ENCODE peak calls at places on chromosomes 11 and 22, in nine cellular contexts. J is heart left ventricle; D is CD4-positive, CD25-positive, alpha-beta regulatory T cell; K is endothelial cell of umbilical vein; G is endodermal cell; Y is cardiac muscle cell; X is iPS DF 6.9; S is kidney; M is mesenchymal stem cell. Z is an unnamed sample.

GRCh38 chr11:111654611-111655010 is 52.4 kb downstream of the SIK2 start:
- DNase-seq in J (no peak), D (no peak), K (no peak), G (no peak), Y (no peak), X (no peak), S (no peak), M (no peak), Z (no peak)

GRCh38 chr11:58058276-58059010 is 27.7 kb downstream of the OR6Q1 start:
- DNase-seq in J (peak; percentile 27), D (no peak), K (peak; percentile 34), G (peak; percentile 89), Y (no peak), X (no peak), S (peak; percentile 77), M (no peak), Z (peak; percentile 65)

GRCh38 chr11:10856689-10857603 is 907 bp downstream of the ZBED5 start:
- DNase-seq in J (no peak), D (no peak), K (peak; percentile 52), G (peak; percentile 76), Y (peak; percentile 43), X (no peak), S (no peak), M (peak; percentile 53), Z (no peak)

GRCh38 chr22:34951212-34951611 is 114.7 kb upstream of the ISX start:
- DNase-seq in J (no peak), D (no peak), K (no peak), G (peak; percentile 56), Y (no peak), X (no peak), S (no peak), M (no peak), Z (no peak)

GRCh38 chr22:23849009-23850006 is 8.4 kb upstream of the SLC2A11 start:
- DNase-seq in J (peak; percentile 86), D (peak; percentile 78), K (peak; percentile 74), G (peak; percentile 99), Y (peak; percentile 78), X (no peak), S (peak; percentile 93), M (peak; percentile 83), Z (peak; percentile 94)

GRCh38 chr11:92687724-92688123 is 281.7 kb upstream of the MTNR1B start:
- DNase-seq in J (no peak), D (no peak), K (no peak), G (no peak), Y (no peak), X (no peak), S (no peak), M (no peak), Z (no peak)

GRCh38 chr11:134412508-134413333 is 679 bp upstream of the B3GAT1 start:
- DNase-seq in J (no peak), D (no peak), K (no peak), G (peak; percentile 83), Y (peak; percentile 20), X (no peak), S (no peak), M (no peak), Z (peak; percentile 58)

GRCh38 chr11:36041988-36042606 is 98.2 kb downstream of the LDLRAD3 start:
- DNase-seq in J (no peak), D (no peak), K (peak; percentile 29), G (no peak), Y (peak; percentile 51), X (no peak), S (no peak), M (no peak), Z (no peak)

GRCh38 chr22:39656495-39657490 is 86.2 kb downstream of the CACNA1I start:
- DNase-seq in J (no peak), D (no peak), K (no peak), G (no peak), Y (no peak), X (no peak), S (no peak), M (no peak), Z (no peak)

GRCh38 chr11:46741600-46742484 is 22.8 kb downstream of the F2 start:
- DNase-seq in J (no peak), D (no peak), K (no peak), G (no peak), Y (no peak), X (no peak), S (peak; percentile 2), M (no peak), Z (no peak)

GRCh38 chr22:49915610-49916009 is 2.6 kb downstream of the ALG12 start:
- DNase-seq in J (no peak), D (no peak), K (no peak), G (peak; percentile 76), Y (no peak), X (no peak), S (peak; percentile 67), M (no peak), Z (peak; percentile 36)

GRCh38 chr11:36257351-36257750 is 31.9 kb downstream of the COMMD9 start:
- DNase-seq in J (no peak), D (no peak), K (peak; percentile 29), G (no peak), Y (peak; percentile 34), X (no peak), S (no peak), M (peak; percentile 63), Z (no peak)

GRCh38 chr11:61539958-61540357 is 31.4 kb downstream of the LRRC10B start:
- DNase-seq in J (no peak), D (no peak), K (no peak), G (no peak), Y (no peak), X (no peak), S (no peak), M (no peak), Z (no peak)

GRCh38 chr11:117026593-117027330 is 71.5 kb downstream of the SIK3 start:
- DNase-seq in J (no peak), D (peak; percentile 16), K (no peak), G (no peak), Y (peak; percentile 67), X (no peak), S (no peak), M (peak; percentile 78), Z (no peak)

GRCh38 chr11:1481861-1482441 is 4.6 kb downstream of the MOB2 start:
- DNase-seq in J (peak; percentile 18), D (no peak), K (no peak), G (no peak), Y (no peak), X (no peak), S (peak; percentile 75), M (no peak), Z (peak; percentile 37)

GRCh38 chr11:64226507-64227051 is 505 bp downstream of the NUDT22 start:
- DNase-seq in J (peak; percentile 80), D (peak; percentile 80), K (no peak), G (peak; percentile 76), Y (no peak), X (no peak), S (peak; percentile 91), M (no peak), Z (peak; percentile 83)

GRCh38 chr11:103091441-103091809 is 535 bp downstream of the DCUN1D5 start:
- DNase-seq in J (peak; percentile 38), D (peak; percentile 57), K (peak; percentile 34), G (peak; percentile 79), Y (peak; percentile 52), X (no peak), S (peak; percentile 81), M (peak; percentile 64), Z (peak; percentile 33)

GRCh38 chr11:44507896-44508440 is 57.5 kb upstream of the CD82 start:
- DNase-seq in J (no peak), D (no peak), K (no peak), G (no peak), Y (no peak), X (no peak), S (no peak), M (no peak), Z (no peak)

GRCh38 chr22:44664149-44664548 is 37.9 kb upstream of the PRR5 start:
- DNase-seq in J (peak; percentile 84), D (peak; percentile 82), K (peak; percentile 62), G (no peak), Y (peak; percentile 79), X (no peak), S (peak; percentile 87), M (peak; percentile 80), Z (peak; percentile 89)
- H3K27ac ChIP-seq in J (no peak overlapping the region), D (peak overlapping the region; percentile 58), K (no peak overlapping the region), G (no peak overlapping the region), Y (no peak overlapping the region), X (no peak overlapping the region), S (peak overlapping the region; percentile 47), M (no peak overlapping the region), Z (no peak overlapping the region)

GRCh38 chr11:119726150-119726553 is 2.8 kb downstream of the NECTIN1 start:
- DNase-seq in J (no peak), D (no peak), K (no peak), G (peak; percentile 58), Y (no peak), X (no peak), S (no peak), M (no peak), Z (no peak)
- H3K4me1 ChIP-seq in J (peaks cover 26% of the 10 kb centered on the region), D (peaks cover 22% of the 10 kb centered on the region), K (peaks cover 41% of the 10 kb centered on the region), G (peaks cover 19% of the 10 kb centered on the region), Y (peaks cover 17% of the 10 kb centered on the region), X (peaks cover 21% of the 10 kb centered on the region), S (peaks cover 14% of the 10 kb centered on the region), M (peaks cover 30% of the 10 kb centered on the region), Z (no peaks in the 10 kb centered on the region)

DNA sequence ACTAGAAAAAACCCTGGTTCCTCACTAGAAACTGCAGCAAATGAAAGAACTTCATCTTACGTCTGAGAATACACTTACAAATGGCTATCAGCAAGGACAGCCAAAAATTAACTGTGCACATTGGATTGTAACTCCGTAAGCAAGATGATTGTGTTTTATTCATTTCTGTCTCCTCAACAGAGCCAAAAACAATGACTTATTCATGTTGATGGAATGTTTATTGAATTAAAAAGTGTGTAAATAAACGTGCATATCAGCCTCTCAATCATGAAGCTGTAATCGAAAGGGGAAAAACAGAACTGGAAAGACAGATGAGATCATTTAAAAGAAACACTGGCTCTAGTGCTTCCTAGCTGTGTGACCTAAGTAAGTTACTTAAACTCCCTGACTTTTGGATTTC is 307.5 kb upstream of the ZC3H12C start:
- DNase-seq in J (no peak), D (no peak), K (no peak), G (no peak), Y (peak; percentile 12), X (no peak), S (no peak), M (no peak), Z (no peak)
- H3K27ac ChIP-seq in J (no peak overlapping the region), D (no peak overlapping the region), K (no peak overlapping the region), G (no peak overlapping the region), Y (no peak overlapping the region), X (no peak overlapping the region), S (no peak overlapping the region), M (no peak overlapping the region), Z (no peak overlapping the region)

DNA sequence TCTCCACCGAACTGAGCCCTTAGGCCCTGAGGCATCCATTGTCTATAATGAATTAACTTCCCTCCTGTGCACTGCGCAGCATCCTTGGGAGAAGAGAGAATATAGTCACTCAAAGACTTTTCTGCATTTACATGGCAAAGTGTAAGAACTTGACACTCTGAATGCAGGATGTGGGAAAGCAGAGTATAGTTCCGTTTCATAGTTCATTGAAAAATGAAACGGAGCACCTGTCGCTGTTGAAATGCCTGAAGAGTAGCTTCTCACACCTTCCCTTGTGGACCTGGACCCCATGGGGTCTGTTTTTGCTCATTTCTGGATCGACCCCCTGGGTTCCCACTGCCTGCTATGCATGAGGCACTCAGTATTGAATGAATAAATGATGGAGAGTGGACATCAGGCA is 6.3 kb downstream of the ZNRF3 start:
- DNase-seq in J (no peak), D (no peak), K (no peak), G (no peak), Y (no peak), X (no peak), S (no peak), M (no peak), Z (no peak)
- H3K4me1 ChIP-seq in J (peaks cover 4% of the 10 kb centered on the region), D (peaks cover 5% of the 10 kb centered on the region), K (peaks cover 2% of the 10 kb centered on the region), G (peaks cover 21% of the 10 kb centered on the region), Y (peaks cover 68% of the 10 kb centered on the region), X (peaks cover 6% of the 10 kb centered on the region), S (peaks cover 18% of the 10 kb centered on the region), M (peaks cover 8% of the 10 kb centered on the region), Z (peaks cover 6% of the 10 kb centered on the region)

Z was measured in right cardiac atrium.